ENCODE peak calls at places on chromosomes 16 and 17, in nine cellular contexts. O, T, V, R, Z, H, P, Y and I are unnamed samples.

GRCh38 chr16:73064996-73065349 is 17.0 kb upstream of the ZFHX3 start:
- DNase-seq in Y (no peak), Z (no peak), H (no peak), V (peak; percentile 74), P (no peak), T (no peak), O (no peak), R (no peak), I (no peak)

GRCh38 chr17:45719335-45720071 is 64.6 kb upstream of the CRHR1 start:
- DNase-seq in R (no peak), P (peak; percentile 24), O (no peak), V (no peak), Z (no peak), H (peak; percentile 13), Y (no peak), T (peak; percentile 69), I (no peak)

GRCh38 chr17:59437766-59438165 is 106.3 kb downstream of the YPEL2 start:
- DNase-seq in Z (no peak), T (no peak), Y (peak; percentile 40), H (no peak), R (no peak), O (no peak), P (no peak), V (no peak), I (no peak)

GRCh38 chr17:72580321-72581127 is 459.7 kb downstream of the SOX9 start:
- DNase-seq in R (no peak), Z (no peak), H (peak; percentile 88), V (no peak), T (no peak), P (no peak), Y (no peak), O (peak; percentile 84), I (no peak)

GRCh38 chr17:31388770-31389672 is 2.5 kb upstream of the RAB11FIP4 start:
- DNase-seq in Y (no peak), Z (no peak), T (peak; percentile 76), H (no peak), V (no peak), O (peak; percentile 26), R (peak; percentile 32), P (peak; percentile 69), I (peak; percentile 12)

GRCh38 chr16:89031715-89032659 is 55.0 kb upstream of the CBFA2T3 start:
- DNase-seq in P (no peak), O (peak; percentile 37), R (no peak), Z (peak; percentile 79), Y (peak; percentile 71), H (no peak), V (no peak), T (no peak), I (no peak)

GRCh38 chr17:50604470-50604869 is 30.2 kb upstream of the ABCC3 start:
- DNase-seq in V (peak; percentile 86), R (peak; percentile 88), Z (no peak), O (peak; percentile 37), Y (no peak), H (peak; percentile 16), T (peak; percentile 62), P (no peak), I (no peak)

GRCh38 chr17:57370051-57370581 is 113.8 kb downstream of the MSI2 start:
- DNase-seq in O (no peak), Y (no peak), T (no peak), V (no peak), R (no peak), H (no peak), P (no peak), Z (no peak), I (no peak)

DNA sequence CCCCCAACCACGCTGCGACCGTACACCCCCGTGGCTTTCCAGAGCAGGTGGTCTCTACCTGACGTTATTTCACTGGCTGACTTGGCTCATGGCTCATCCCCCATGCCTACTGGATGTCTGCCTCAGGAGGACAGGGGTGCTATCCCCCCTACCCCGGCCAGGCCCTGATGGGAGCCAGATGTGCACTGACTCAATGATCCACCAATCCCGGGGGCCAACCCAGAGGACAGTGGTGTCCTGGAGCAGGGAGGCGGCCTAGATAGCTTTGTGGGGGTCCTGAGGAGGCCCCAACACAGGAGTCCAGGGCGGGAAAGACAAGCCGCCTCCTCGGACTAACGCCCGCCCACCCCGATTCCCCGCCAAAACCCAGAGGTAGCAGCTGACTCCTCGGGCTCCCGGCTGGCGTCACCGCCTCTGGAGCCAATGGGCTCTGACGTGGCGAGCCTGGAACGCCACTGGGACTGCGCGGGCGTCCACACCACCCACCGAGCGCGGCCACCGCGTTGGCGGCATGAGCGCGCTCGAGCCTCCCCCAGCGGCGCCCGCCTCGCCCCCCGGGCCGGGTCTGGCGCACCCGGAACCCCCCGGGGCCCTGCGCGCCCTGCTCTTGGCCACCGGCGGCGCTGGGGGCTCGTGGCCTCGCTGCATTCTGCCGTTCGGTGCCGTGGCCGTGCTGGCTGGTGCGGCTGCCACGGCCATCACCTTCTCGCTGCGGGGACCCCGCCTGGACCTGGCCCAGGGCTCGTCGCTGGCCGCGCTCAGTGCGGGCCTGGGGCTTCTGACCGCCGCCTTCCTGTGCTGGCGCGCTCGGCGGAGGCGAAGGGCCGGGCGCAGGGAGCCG is 3.6 kb upstream of the NTN3 start:
- DNase-seq in Y (no peak), H (peak; percentile 61), Z (no peak), T (peak; percentile 83), V (peak; percentile 96), P (no peak), O (peak; percentile 72), R (peak; percentile 42), I (no peak)
- TF ChIP-seq POLR2AphosphoS5 in Y (peak; percentile 21), H (peak; percentile 41), Z (no peak), T (peak; percentile 50), V (peak; percentile 76), P (no peak), O (peak; percentile 21), R (peak; percentile 70), I (no peak)

GRCh38 chr17:69058165-69058564 is 2.6 kb downstream of the ABCA9 start:
- DNase-seq in O (no peak), T (peak; percentile 62), P (no peak), Y (no peak), V (no peak), Z (no peak), R (no peak), H (no peak), I (no peak)
- TF ChIP-seq CTCF in O (no peak), T (peak; percentile 80), P (peak; percentile 97), Y (no peak), V (no peak), Z (peak; percentile 4), R (no peak), H (no peak), I (no peak)

DNA sequence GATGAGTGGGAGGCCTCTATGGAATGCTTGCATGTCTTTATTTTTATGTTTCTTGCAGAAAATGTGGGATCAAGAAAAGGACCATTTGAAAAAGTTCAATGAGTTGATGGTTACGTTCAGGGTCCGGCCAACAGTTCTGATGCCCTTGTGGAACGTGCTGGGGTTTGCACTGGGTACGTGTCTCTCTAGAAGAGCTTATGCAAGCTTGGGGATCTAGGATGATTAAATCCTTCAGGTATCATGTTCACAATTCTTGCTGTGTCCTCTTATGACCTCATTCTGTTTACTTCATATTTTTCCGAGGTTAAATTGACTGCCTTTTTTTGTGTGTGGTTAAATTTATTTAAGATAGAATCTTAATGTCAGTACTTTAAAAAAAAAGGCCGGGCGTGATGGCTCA is 6.4 kb downstream of the COQ7 start:
- DNase-seq in H (no peak), T (no peak), Y (no peak), R (no peak), V (no peak), P (no peak), O (no peak), Z (no peak), I (no peak)
- TF ChIP-seq POLR2AphosphoS5 in H (no peak), T (no peak), Y (no peak), R (no peak), V (no peak), P (no peak), O (no peak), Z (no peak), I (no peak)

GRCh38 chr17:28575126-28575795 is 1.4 kb downstream of the ALDOC start:
- DNase-seq in T (peak; percentile 15), Z (no peak), H (no peak), P (no peak), Y (no peak), R (no peak), V (no peak), O (no peak), I (no peak)
- TF ChIP-seq CTCF in T (no peak), Z (no peak), H (no peak), P (peak; percentile 40), Y (peak; percentile 37), R (no peak), V (no peak), O (no peak), I (no peak)

GRCh38 chr17:48994548-48995331 is 2.4 kb upstream of the IGF2BP1 start:
- DNase-seq in Y (no peak), O (no peak), R (peak; percentile 25), H (no peak), P (no peak), V (no peak), T (no peak), Z (no peak), I (no peak)

GRCh38 chr17:48997103-48997826 is at the start of gene IGF2BP1:
- DNase-seq in T (peak; percentile 88), Y (no peak), O (no peak), H (no peak), Z (no peak), P (peak; percentile 79), V (no peak), R (peak; percentile 80), I (no peak)

GRCh38 chr17:48995332-48995870 is 1.8 kb upstream of the IGF2BP1 start:
- DNase-seq in Z (no peak), O (no peak), R (peak; percentile 43), T (peak; percentile 90), H (no peak), V (no peak), Y (no peak), P (peak; percentile 58), I (no peak)

GRCh38 chr17:48996696-48997102 is 486 bp upstream of the IGF2BP1 start:
- DNase-seq in H (no peak), V (no peak), O (no peak), R (no peak), P (peak; percentile 34), Z (no peak), Y (no peak), T (no peak), I (no peak)

GRCh38 chr17:48995871-48996695 is 1.1 kb upstream of the IGF2BP1 start:
- DNase-seq in P (peak; percentile 88), H (no peak), V (no peak), Z (no peak), Y (no peak), R (peak; percentile 47), T (peak; percentile 96), O (no peak), I (no peak)
- TF ChIP-seq POLR2AphosphoS5 in P (peak; percentile 59), H (no peak), V (peak; percentile 66), Z (no peak), Y (no peak), R (peak; percentile 27), T (peak; percentile 78), O (no peak), I (peak; percentile 83)

GRCh38 chr16:68093816-68094613 is 8.8 kb downstream of the NFATC3 start:
- DNase-seq in R (no peak), Y (no peak), Z (no peak), P (peak; percentile 26), V (no peak), T (peak; percentile 68), O (no peak), H (no peak), I (no peak)
- TF ChIP-seq CTCF in R (peak; percentile 30), Y (peak; percentile 38), Z (no peak), P (peak; percentile 75), V (no peak), T (peak; percentile 68), O (no peak), H (peak; percentile 7), I (peak; percentile 54)